ENCODE peak calls at places on chromosomes 5 and 9, in four cellular contexts. V is NCI-H1092, W is WERI-Rb-1, Q is T follicular helper cell. C is an unnamed sample.

GRCh38 chr5:10704949-10705621 is 55.9 kb downstream of the DAP start:
- DNase-seq in V (no peak), W (no peak), Q (no peak), C (no peak)

GRCh38 chr5:16489322-16489791 is 23.8 kb upstream of the ZNF622 start:
- DNase-seq in V (no peak), W (no peak), Q (no peak), C (no peak)

GRCh38 chr5:159045165-159045811 is 54.4 kb downstream of the EBF1 start:
- DNase-seq in V (no peak), W (no peak), Q (no peak), C (no peak)

GRCh38 chr5:35854248-35854647 is 2.4 kb upstream of the IL7R start:
- DNase-seq in V (no peak), W (no peak), Q (peak), C (no peak)

GRCh38 chr9:79302002-79302401 is 269.8 kb upstream of the TLE4 start:
- DNase-seq in V (no peak), W (no peak), Q (no peak), C (no peak)

GRCh38 chr5:429453-430188 is 13.4 kb upstream of the EXOC3 start:
- DNase-seq in V (no peak), W (peak), Q (no peak), C (no peak)

GRCh38 chr5:154190652-154191304 is at the start of gene GALNT10:
- DNase-seq in V (no peak), W (peak), Q (peak), C (no peak)

GRCh38 chr9:133236291-133237071 is 27.4 kb upstream of the OBP2B start:
- DNase-seq in V (no peak), W (no peak), Q (no peak), C (no peak)

GRCh38 chr5:6291961-6292360 is 86.4 kb downstream of the MED10 start:
- DNase-seq in V (peak), W (peak), Q (no peak), C (no peak)

GRCh38 chr9:120767451-120767850 is 25.8 kb downstream of the FBXW2 start:
- DNase-seq in V (no peak), W (no peak), Q (no peak), C (no peak)

GRCh38 chr5:149759986-149760699 is 30.0 kb downstream of the PPARGC1B start:
- DNase-seq in V (peak), W (no peak), Q (no peak), C (no peak)